ENCODE peak calls at places on chromosomes 16 and 17, in ten cellular contexts. One of them, this sample, is unnamed.

GRCh38 chr16:68364601-68364998 is 53.8 kb downstream of the PRMT7 start:
- DNase-seq in heart left ventricle: no peak
- DNase-seq in GM04504: no peak
- DNase-seq in GM20000: no peak
- DNase-seq in NCI-H1694: no peak
- DNase-seq in activated CD8-positive, alpha-beta T cell treated with anti-CD3 and anti-CD28 coated beads for 36 hours: no peak
- DNase-seq in NCI-H1417 treated with DMSO at 0.1 percent for 48 hours: no peak
- DNase-seq in heart right ventricle: no peak
- DNase-seq in tibial nerve: no peak
- DNase-seq in fibroblast of the conjunctiva: no peak
- DNase-seq in this sample: no peak

GRCh38 chr16:88512728-88513674 is 57.2 kb upstream of the ZC3H18 start:
- DNase-seq in heart left ventricle: no peak
- DNase-seq in GM04504: no peak
- DNase-seq in GM20000: no peak
- DNase-seq in NCI-H1694: no peak
- DNase-seq in activated CD8-positive, alpha-beta T cell treated with anti-CD3 and anti-CD28 coated beads for 36 hours: no peak
- DNase-seq in NCI-H1417 treated with DMSO at 0.1 percent for 48 hours: no peak
- DNase-seq in heart right ventricle: no peak
- DNase-seq in tibial nerve: no peak
- DNase-seq in fibroblast of the conjunctiva: no peak
- DNase-seq in this sample: no peak

GRCh38 chr16:65769055-65769465 is 597.4 kb upstream of the CDH5 start:
- DNase-seq in heart left ventricle: no peak
- DNase-seq in GM04504: no peak
- DNase-seq in GM20000: no peak
- DNase-seq in NCI-H1694: no peak
- DNase-seq in activated CD8-positive, alpha-beta T cell treated with anti-CD3 and anti-CD28 coated beads for 36 hours: no peak
- DNase-seq in NCI-H1417 treated with DMSO at 0.1 percent for 48 hours: no peak
- DNase-seq in heart right ventricle: no peak
- DNase-seq in tibial nerve: no peak
- DNase-seq in fibroblast of the conjunctiva: no peak
- DNase-seq in this sample: no peak

GRCh38 chr16:2471653-2472487 is 773 bp downstream of the NTN3 start:
- DNase-seq in heart left ventricle: no peak
- DNase-seq in GM04504: no peak
- DNase-seq in GM20000: no peak
- DNase-seq in NCI-H1694: no peak
- DNase-seq in activated CD8-positive, alpha-beta T cell treated with anti-CD3 and anti-CD28 coated beads for 36 hours: no peak
- DNase-seq in NCI-H1417 treated with DMSO at 0.1 percent for 48 hours: no peak
- DNase-seq in heart right ventricle: no peak
- DNase-seq in tibial nerve: no peak
- DNase-seq in fibroblast of the conjunctiva: no peak
- DNase-seq in this sample: peak

GRCh38 chr17:28946239-28946638 is 5.1 kb downstream of the PHF12 start:
- DNase-seq in heart left ventricle: no peak
- DNase-seq in GM04504: peak
- DNase-seq in GM20000: no peak
- DNase-seq in NCI-H1694: no peak
- DNase-seq in activated CD8-positive, alpha-beta T cell treated with anti-CD3 and anti-CD28 coated beads for 36 hours: no peak
- DNase-seq in NCI-H1417 treated with DMSO at 0.1 percent for 48 hours: no peak
- DNase-seq in heart right ventricle: no peak
- DNase-seq in tibial nerve: no peak
- DNase-seq in fibroblast of the conjunctiva: no peak
- DNase-seq in this sample: no peak

GRCh38 chr17:61475726-61476125 is 23.5 kb downstream of the TBX4 start:
- DNase-seq in heart left ventricle: no peak
- DNase-seq in GM04504: no peak
- DNase-seq in GM20000: no peak
- DNase-seq in NCI-H1694: no peak
- DNase-seq in activated CD8-positive, alpha-beta T cell treated with anti-CD3 and anti-CD28 coated beads for 36 hours: no peak
- DNase-seq in NCI-H1417 treated with DMSO at 0.1 percent for 48 hours: no peak
- DNase-seq in heart right ventricle: no peak
- DNase-seq in tibial nerve: no peak
- DNase-seq in fibroblast of the conjunctiva: no peak
- DNase-seq in this sample: no peak

GRCh38 chr17:67605259-67605912 is 112.3 kb upstream of the NOL11 start:
- DNase-seq in heart left ventricle: peak
- DNase-seq in GM04504: no peak
- DNase-seq in GM20000: no peak
- DNase-seq in NCI-H1694: no peak
- DNase-seq in activated CD8-positive, alpha-beta T cell treated with anti-CD3 and anti-CD28 coated beads for 36 hours: no peak
- DNase-seq in NCI-H1417 treated with DMSO at 0.1 percent for 48 hours: no peak
- DNase-seq in heart right ventricle: peak
- DNase-seq in tibial nerve: no peak
- DNase-seq in fibroblast of the conjunctiva: no peak
- DNase-seq in this sample: no peak

GRCh38 chr17:37605081-37605480 is 4.1 kb downstream of the SYNRG start:
- DNase-seq in heart left ventricle: no peak
- DNase-seq in GM04504: no peak
- DNase-seq in GM20000: no peak
- DNase-seq in NCI-H1694: no peak
- DNase-seq in activated CD8-positive, alpha-beta T cell treated with anti-CD3 and anti-CD28 coated beads for 36 hours: no peak
- DNase-seq in NCI-H1417 treated with DMSO at 0.1 percent for 48 hours: no peak
- DNase-seq in heart right ventricle: no peak
- DNase-seq in tibial nerve: no peak
- DNase-seq in fibroblast of the conjunctiva: no peak
- DNase-seq in this sample: no peak

GRCh38 chr16:53518550-53519416 is 15.8 kb upstream of the AKTIP start:
- DNase-seq in heart left ventricle: peak
- DNase-seq in GM04504: no peak
- DNase-seq in GM20000: peak
- DNase-seq in NCI-H1694: no peak
- DNase-seq in activated CD8-positive, alpha-beta T cell treated with anti-CD3 and anti-CD28 coated beads for 36 hours: peak
- DNase-seq in NCI-H1417 treated with DMSO at 0.1 percent for 48 hours: no peak
- DNase-seq in heart right ventricle: no peak
- DNase-seq in tibial nerve: no peak
- DNase-seq in fibroblast of the conjunctiva: no peak
- DNase-seq in this sample: no peak

GRCh38 chr16:20960899-20961298 is 60.3 kb downstream of the LYRM1 start:
- DNase-seq in heart left ventricle: no peak
- DNase-seq in GM04504: no peak
- DNase-seq in GM20000: no peak
- DNase-seq in NCI-H1694: no peak
- DNase-seq in activated CD8-positive, alpha-beta T cell treated with anti-CD3 and anti-CD28 coated beads for 36 hours: no peak
- DNase-seq in NCI-H1417 treated with DMSO at 0.1 percent for 48 hours: no peak
- DNase-seq in heart right ventricle: no peak
- DNase-seq in tibial nerve: no peak
- DNase-seq in fibroblast of the conjunctiva: no peak
- DNase-seq in this sample: no peak

GRCh38 chr17:71413935-71414334 is 706.9 kb upstream of the SOX9 start:
- DNase-seq in heart left ventricle: no peak
- DNase-seq in GM04504: no peak
- DNase-seq in GM20000: no peak
- DNase-seq in NCI-H1694: no peak
- DNase-seq in activated CD8-positive, alpha-beta T cell treated with anti-CD3 and anti-CD28 coated beads for 36 hours: no peak
- DNase-seq in NCI-H1417 treated with DMSO at 0.1 percent for 48 hours: no peak
- DNase-seq in heart right ventricle: no peak
- DNase-seq in tibial nerve: no peak
- DNase-seq in fibroblast of the conjunctiva: no peak
- DNase-seq in this sample: no peak

GRCh38 chr17:29732613-29733012 is 109.9 kb upstream of the CORO6 start:
- DNase-seq in heart left ventricle: no peak
- DNase-seq in GM04504: no peak
- DNase-seq in GM20000: no peak
- DNase-seq in NCI-H1694: no peak
- DNase-seq in activated CD8-positive, alpha-beta T cell treated with anti-CD3 and anti-CD28 coated beads for 36 hours: no peak
- DNase-seq in NCI-H1417 treated with DMSO at 0.1 percent for 48 hours: no peak
- DNase-seq in heart right ventricle: no peak
- DNase-seq in tibial nerve: no peak
- DNase-seq in fibroblast of the conjunctiva: no peak
- DNase-seq in this sample: no peak

GRCh38 chr17:67526700-67527099 is 149.6 kb downstream of the PITPNC1 start:
- DNase-seq in heart left ventricle: no peak
- DNase-seq in GM04504: no peak
- DNase-seq in GM20000: no peak
- DNase-seq in NCI-H1694: no peak
- DNase-seq in activated CD8-positive, alpha-beta T cell treated with anti-CD3 and anti-CD28 coated beads for 36 hours: no peak
- DNase-seq in NCI-H1417 treated with DMSO at 0.1 percent for 48 hours: no peak
- DNase-seq in heart right ventricle: no peak
- DNase-seq in tibial nerve: no peak
- DNase-seq in fibroblast of the conjunctiva: no peak
- DNase-seq in this sample: no peak

GRCh38 chr17:37642706-37643105 is 540 bp downstream of the DDX52 start:
- DNase-seq in heart left ventricle: no peak
- DNase-seq in GM04504: no peak
- DNase-seq in GM20000: peak
- DNase-seq in NCI-H1694: no peak
- DNase-seq in activated CD8-positive, alpha-beta T cell treated with anti-CD3 and anti-CD28 coated beads for 36 hours: peak
- DNase-seq in NCI-H1417 treated with DMSO at 0.1 percent for 48 hours: no peak
- DNase-seq in heart right ventricle: no peak
- DNase-seq in tibial nerve: no peak
- DNase-seq in fibroblast of the conjunctiva: no peak
- DNase-seq in this sample: peak

GRCh38 chr17:9696279-9697044 is 51.1 kb downstream of the USP43 start:
- DNase-seq in heart left ventricle: no peak
- DNase-seq in GM04504: no peak
- DNase-seq in GM20000: no peak
- DNase-seq in NCI-H1694: no peak
- DNase-seq in activated CD8-positive, alpha-beta T cell treated with anti-CD3 and anti-CD28 coated beads for 36 hours: no peak
- DNase-seq in NCI-H1417 treated with DMSO at 0.1 percent for 48 hours: no peak
- DNase-seq in heart right ventricle: no peak
- DNase-seq in tibial nerve: no peak
- DNase-seq in fibroblast of the conjunctiva: no peak
- DNase-seq in this sample: no peak

GRCh38 chr16:72424776-72425175 is 252.8 kb upstream of the PMFBP1 start:
- DNase-seq in heart left ventricle: no peak
- DNase-seq in GM04504: no peak
- DNase-seq in GM20000: no peak
- DNase-seq in NCI-H1694: no peak
- DNase-seq in activated CD8-positive, alpha-beta T cell treated with anti-CD3 and anti-CD28 coated beads for 36 hours: no peak
- DNase-seq in NCI-H1417 treated with DMSO at 0.1 percent for 48 hours: no peak
- DNase-seq in heart right ventricle: no peak
- DNase-seq in tibial nerve: no peak
- DNase-seq in fibroblast of the conjunctiva: no peak
- DNase-seq in this sample: no peak

GRCh38 chr17:78748048-78748729 is 33.9 kb downstream of the CYTH1 start:
- DNase-seq in heart left ventricle: no peak
- DNase-seq in GM04504: no peak
- DNase-seq in GM20000: peak
- DNase-seq in NCI-H1694: no peak
- DNase-seq in activated CD8-positive, alpha-beta T cell treated with anti-CD3 and anti-CD28 coated beads for 36 hours: peak
- DNase-seq in NCI-H1417 treated with DMSO at 0.1 percent for 48 hours: no peak
- DNase-seq in heart right ventricle: no peak
- DNase-seq in tibial nerve: no peak
- DNase-seq in fibroblast of the conjunctiva: no peak
- DNase-seq in this sample: no peak

GRCh38 chr17:78923660-78924453 is 1.3 kb downstream of the TIMP2 start:
- DNase-seq in heart left ventricle: peak
- DNase-seq in GM04504: no peak
- DNase-seq in GM20000: peak
- DNase-seq in NCI-H1694: no peak
- DNase-seq in activated CD8-positive, alpha-beta T cell treated with anti-CD3 and anti-CD28 coated beads for 36 hours: peak
- DNase-seq in NCI-H1417 treated with DMSO at 0.1 percent for 48 hours: no peak
- DNase-seq in heart right ventricle: peak
- DNase-seq in tibial nerve: peak
- DNase-seq in fibroblast of the conjunctiva: no peak
- DNase-seq in this sample: peak

GRCh38 chr17:41666336-41666680 is 22.4 kb upstream of the EIF1 start:
- DNase-seq in heart left ventricle: no peak
- DNase-seq in GM04504: no peak
- DNase-seq in GM20000: peak
- DNase-seq in NCI-H1694: no peak
- DNase-seq in activated CD8-positive, alpha-beta T cell treated with anti-CD3 and anti-CD28 coated beads for 36 hours: peak
- DNase-seq in NCI-H1417 treated with DMSO at 0.1 percent for 48 hours: peak
- DNase-seq in heart right ventricle: peak
- DNase-seq in tibial nerve: no peak
- DNase-seq in fibroblast of the conjunctiva: peak
- DNase-seq in this sample: peak

GRCh38 chr17:48630009-48630924 is 4.1 kb upstream of the HOXB9 start:
- DNase-seq in heart left ventricle: no peak
- DNase-seq in GM04504: no peak
- DNase-seq in GM20000: no peak
- DNase-seq in NCI-H1694: no peak
- DNase-seq in activated CD8-positive, alpha-beta T cell treated with anti-CD3 and anti-CD28 coated beads for 36 hours: no peak
- DNase-seq in NCI-H1417 treated with DMSO at 0.1 percent for 48 hours: no peak
- DNase-seq in heart right ventricle: no peak
- DNase-seq in tibial nerve: no peak
- DNase-seq in fibroblast of the conjunctiva: no peak
- DNase-seq in this sample: no peak

GRCh38 chr17:36072431-36073121 is 8.5 kb downstream of the CCL18 start:
- DNase-seq in heart left ventricle: no peak
- DNase-seq in GM04504: no peak
- DNase-seq in GM20000: peak
- DNase-seq in NCI-H1694: no peak
- DNase-seq in activated CD8-positive, alpha-beta T cell treated with anti-CD3 and anti-CD28 coated beads for 36 hours: peak
- DNase-seq in NCI-H1417 treated with DMSO at 0.1 percent for 48 hours: no peak
- DNase-seq in heart right ventricle: peak
- DNase-seq in tibial nerve: no peak
- DNase-seq in fibroblast of the conjunctiva: no peak
- DNase-seq in this sample: no peak

GRCh38 chr17:27038676-27039075 is 255.2 kb upstream of the WSB1 start:
- DNase-seq in heart left ventricle: no peak
- DNase-seq in GM04504: no peak
- DNase-seq in GM20000: no peak
- DNase-seq in NCI-H1694: peak
- DNase-seq in activated CD8-positive, alpha-beta T cell treated with anti-CD3 and anti-CD28 coated beads for 36 hours: peak
- DNase-seq in NCI-H1417 treated with DMSO at 0.1 percent for 48 hours: no peak
- DNase-seq in heart right ventricle: no peak
- DNase-seq in tibial nerve: no peak
- DNase-seq in fibroblast of the conjunctiva: no peak
- DNase-seq in this sample: peak

GRCh38 chr17:81516439-81516838 is 3.8 kb upstream of the ACTG1 start:
- DNase-seq in heart left ventricle: no peak
- DNase-seq in GM04504: no peak
- DNase-seq in GM20000: no peak
- DNase-seq in NCI-H1694: no peak
- DNase-seq in activated CD8-positive, alpha-beta T cell treated with anti-CD3 and anti-CD28 coated beads for 36 hours: no peak
- DNase-seq in NCI-H1417 treated with DMSO at 0.1 percent for 48 hours: no peak
- DNase-seq in heart right ventricle: peak
- DNase-seq in tibial nerve: no peak
- DNase-seq in fibroblast of the conjunctiva: no peak
- DNase-seq in this sample: no peak

GRCh38 chr17:21098934-21099687 is 27.7 kb upstream of the DHRS7B start:
- DNase-seq in heart left ventricle: peak
- DNase-seq in GM04504: peak
- DNase-seq in GM20000: peak
- DNase-seq in NCI-H1694: peak
- DNase-seq in activated CD8-positive, alpha-beta T cell treated with anti-CD3 and anti-CD28 coated beads for 36 hours: peak
- DNase-seq in NCI-H1417 treated with DMSO at 0.1 percent for 48 hours: peak
- DNase-seq in heart right ventricle: peak
- DNase-seq in tibial nerve: no peak
- DNase-seq in fibroblast of the conjunctiva: peak
- DNase-seq in this sample: peak

GRCh38 chr17:19024101-19025078 is 19.8 kb upstream of the FAM83G start:
- DNase-seq in heart left ventricle: no peak
- DNase-seq in GM04504: peak
- DNase-seq in GM20000: no peak
- DNase-seq in NCI-H1694: no peak
- DNase-seq in activated CD8-positive, alpha-beta T cell treated with anti-CD3 and anti-CD28 coated beads for 36 hours: peak
- DNase-seq in NCI-H1417 treated with DMSO at 0.1 percent for 48 hours: no peak
- DNase-seq in heart right ventricle: no peak
- DNase-seq in tibial nerve: no peak
- DNase-seq in fibroblast of the conjunctiva: no peak
- DNase-seq in this sample: no peak

GRCh38 chr17:55930291-55930809 is 179.5 kb downstream of the PCTP start:
- DNase-seq in heart left ventricle: no peak
- DNase-seq in GM04504: no peak
- DNase-seq in GM20000: no peak
- DNase-seq in NCI-H1694: no peak
- DNase-seq in activated CD8-positive, alpha-beta T cell treated with anti-CD3 and anti-CD28 coated beads for 36 hours: no peak
- DNase-seq in NCI-H1417 treated with DMSO at 0.1 percent for 48 hours: no peak
- DNase-seq in heart right ventricle: no peak
- DNase-seq in tibial nerve: no peak
- DNase-seq in fibroblast of the conjunctiva: no peak
- DNase-seq in this sample: no peak

GRCh38 chr16:87956169-87956770 is 5.0 kb downstream of the BANP start:
- DNase-seq in heart left ventricle: peak
- DNase-seq in GM04504: no peak
- DNase-seq in GM20000: peak
- DNase-seq in NCI-H1694: no peak
- DNase-seq in activated CD8-positive, alpha-beta T cell treated with anti-CD3 and anti-CD28 coated beads for 36 hours: peak
- DNase-seq in NCI-H1417 treated with DMSO at 0.1 percent for 48 hours: no peak
- DNase-seq in heart right ventricle: no peak
- DNase-seq in tibial nerve: no peak
- DNase-seq in fibroblast of the conjunctiva: no peak
- DNase-seq in this sample: peak

GRCh38 chr16:11263737-11264136 is 5.4 kb downstream of the TNP2 start:
- DNase-seq in heart left ventricle: no peak
- DNase-seq in GM04504: no peak
- DNase-seq in GM20000: no peak
- DNase-seq in NCI-H1694: no peak
- DNase-seq in activated CD8-positive, alpha-beta T cell treated with anti-CD3 and anti-CD28 coated beads for 36 hours: peak
- DNase-seq in NCI-H1417 treated with DMSO at 0.1 percent for 48 hours: no peak
- DNase-seq in heart right ventricle: no peak
- DNase-seq in tibial nerve: no peak
- DNase-seq in fibroblast of the conjunctiva: no peak
- DNase-seq in this sample: no peak

This sample was measured in NCI-H2171 treated with DMSO at 0.1 percent for 48 hours.